ENCODE peak calls at places on chromosomes 1 and 21, in nine cellular contexts. W is lower lobe of right lung, N is brain microvascular endothelial cell, H is keratinocyte, E is hepatocyte, D is HL-60, G is K562, P is psoas muscle, B is tibial nerve. Z is an unnamed sample.

GRCh38 chr1:205935869-205936268 is 7.4 kb downstream of the SLC26A9 start:
- DNase-seq in W (no peak), N (no peak), H (no peak), E (no peak), D (no peak), G (no peak), P (no peak), B (no peak), Z (no peak)

GRCh38 chr1:35894183-35894582 is 11.2 kb downstream of the AGO1 start:
- DNase-seq in W (peak; percentile 55), N (peak; percentile 38), H (no peak), E (no peak), D (peak; percentile 89), G (peak; percentile 74), P (no peak), B (peak; percentile 23), Z (no peak)

GRCh38 chr1:72635719-72636118 is 353.4 kb upstream of the NEGR1 start:
- DNase-seq in W (no peak), N (peak; percentile 5), H (no peak), E (no peak), D (peak; percentile 87), G (no peak), P (no peak), B (no peak), Z (no peak)

GRCh38 chr1:76901158-76901767 is 34.0 kb downstream of the ST6GALNAC5 start:
- DNase-seq in W (no peak), N (peak; percentile 56), H (peak; percentile 13), E (peak; percentile 57), D (peak; percentile 56), G (peak; percentile 25), P (no peak), B (peak; percentile 23), Z (peak; percentile 50)

GRCh38 chr1:59238993-59239392 is 57.9 kb upstream of the FGGY start:
- DNase-seq in W (no peak), N (no peak), H (no peak), E (no peak), D (no peak), G (no peak), P (no peak), B (no peak), Z (no peak)

GRCh38 chr1:85611390-85611789 is 30.8 kb downstream of the CCN1 start:
- DNase-seq in W (no peak), N (peak; percentile 74), H (peak; percentile 26), E (no peak), D (no peak), G (no peak), P (no peak), B (no peak), Z (no peak)

GRCh38 chr1:38564946-38565570 is 294.5 kb downstream of the RRAGC start:
- DNase-seq in W (no peak), N (no peak), H (no peak), E (no peak), D (no peak), G (no peak), P (no peak), B (no peak), Z (no peak)

GRCh38 chr21:32565856-32566465 is 19.4 kb downstream of the TCP10L start:
- DNase-seq in W (no peak), N (no peak), H (no peak), E (no peak), D (no peak), G (no peak), P (no peak), B (no peak), Z (no peak)

GRCh38 chr1:196535727-196536126 is 72.5 kb downstream of the KCNT2 start:
- DNase-seq in W (no peak), N (peak; percentile 50), H (peak; percentile 17), E (no peak), D (no peak), G (no peak), P (no peak), B (no peak), Z (peak; percentile 68)

GRCh38 chr1:172940170-172940855 is 110.4 kb downstream of the TNFSF18 start:
- DNase-seq in W (no peak), N (peak; percentile 84), H (no peak), E (no peak), D (no peak), G (no peak), P (no peak), B (no peak), Z (no peak)

GRCh38 chr1:81936838-81937237 is 136.1 kb downstream of the ADGRL2 start:
- DNase-seq in W (no peak), N (no peak), H (no peak), E (no peak), D (no peak), G (no peak), P (no peak), B (no peak), Z (no peak)

GRCh38 chr1:46157916-46158311 is 17.0 kb upstream of the TSPAN1 start:
- DNase-seq in W (no peak), N (no peak), H (no peak), E (no peak), D (no peak), G (peak; percentile 44), P (no peak), B (no peak), Z (no peak)
- H3K27ac ChIP-seq in W (no peak overlapping the region), N (no peak overlapping the region), H (no peak overlapping the region), E (no peak overlapping the region), D (no peak overlapping the region), G (peak overlapping the region; percentile 42), P (no peak overlapping the region), B (no peak overlapping the region), Z (no peak overlapping the region)

GRCh38 chr1:39818482-39818881 is 29.8 kb upstream of the BMP8B start:
- DNase-seq in W (peak; percentile 30), N (no peak), H (no peak), E (no peak), D (no peak), G (no peak), P (no peak), B (no peak), Z (no peak)
- H3K4me3 ChIP-seq in W (no peak overlapping the region), N (no peak overlapping the region), H (no peak overlapping the region), E (no peak overlapping the region), D (no peak overlapping the region), G (no peak overlapping the region), P (no peak overlapping the region), B (no peak overlapping the region), Z (no peak overlapping the region)

GRCh38 chr1:30087465-30087864 is 635.9 kb downstream of the MATN1 start:
- DNase-seq in W (no peak), N (no peak), H (no peak), E (no peak), D (peak; percentile 13), G (no peak), P (peak; percentile 30), B (no peak), Z (peak; percentile 37)
- TF ChIP-seq CTCF in W (peak; percentile 9), N (peak; percentile 75), H (peak; percentile 54), E (peak; percentile 22), D (no peak), G (no peak), P (no peak), B (no peak), Z (peak; percentile 61)

GRCh38 chr1:208240698-208241355 is 3.4 kb downstream of the PLXNA2 start:
- DNase-seq in W (no peak), N (no peak), H (no peak), E (no peak), D (no peak), G (no peak), P (no peak), B (no peak), Z (no peak)
- H3K27ac ChIP-seq in W (no peak overlapping the region), N (no peak overlapping the region), H (no peak overlapping the region), E (no peak overlapping the region), D (no peak overlapping the region), G (no peak overlapping the region), P (no peak overlapping the region), B (no peak overlapping the region), Z (no peak overlapping the region)

GRCh38 chr1:43831866-43832654 is 101.5 kb upstream of the ARTN start:
- DNase-seq in W (no peak), N (no peak), H (no peak), E (no peak), D (peak; percentile 64), G (no peak), P (no peak), B (no peak), Z (no peak)
- H3K4me3 ChIP-seq in W (no peak overlapping the region), N (no peak overlapping the region), H (no peak overlapping the region), E (no peak overlapping the region), D (no peak overlapping the region), G (no peak overlapping the region), P (no peak overlapping the region), B (no peak overlapping the region), Z (no peak overlapping the region)